ENCODE peak calls at places on chromosomes 4 and X, in ten cellular contexts. One of them, this sample, is unnamed.

GRCh38 chrX:103378990-103379389 is 2.7 kb downstream of the BEX3 start:
- DNase-seq in GM12891: no peak
- DNase-seq in mammary epithelial cell: no peak
- DNase-seq in NCI-H1930: no peak
- DNase-seq in NCI-H82: no peak
- DNase-seq in cerebellum: no peak
- DNase-seq in HTR-8/SVneo: no peak
- DNase-seq in T-helper 2 cell: no peak
- DNase-seq in activated T-helper 1 cell treated with anti-CD3 and anti-CD28 coated beads, Interleukin-2, amount 50 U/mL, for 16 hours: no peak
- DNase-seq in tibial nerve: no peak
- DNase-seq in this sample: no peak

GRCh38 chr4:80189956-80190671 is 7.2 kb upstream of the PRDM8 start:
- DNase-seq in tibial nerve: no peak
- DNase-seq in cerebellum: no peak
- DNase-seq in T-helper 2 cell: no peak
- DNase-seq in GM12891: no peak
- DNase-seq in activated T-helper 1 cell treated with anti-CD3 and anti-CD28 coated beads, Interleukin-2, amount 50 U/mL, for 16 hours: no peak
- DNase-seq in mammary epithelial cell: no peak
- DNase-seq in NCI-H1930: no peak
- DNase-seq in NCI-H82: no peak
- DNase-seq in HTR-8/SVneo: no peak
- DNase-seq in this sample: no peak

GRCh38 chrX:1400731-1401471 is 9.0 kb upstream of the SLC25A6 start:
- DNase-seq in GM12891: no peak
- DNase-seq in NCI-H82: no peak
- DNase-seq in activated T-helper 1 cell treated with anti-CD3 and anti-CD28 coated beads, Interleukin-2, amount 50 U/mL, for 16 hours: no peak
- DNase-seq in mammary epithelial cell: no peak
- DNase-seq in NCI-H1930: no peak
- DNase-seq in HTR-8/SVneo: no peak
- DNase-seq in tibial nerve: no peak
- DNase-seq in T-helper 2 cell: no peak
- DNase-seq in cerebellum: no peak
- DNase-seq in this sample: no peak

GRCh38 chrX:150688911-150689451 is 4.2 kb upstream of the MTMR1 start:
- DNase-seq in GM12891: no peak
- DNase-seq in mammary epithelial cell: peak
- DNase-seq in NCI-H1930: no peak
- DNase-seq in HTR-8/SVneo: no peak
- DNase-seq in activated T-helper 1 cell treated with anti-CD3 and anti-CD28 coated beads, Interleukin-2, amount 50 U/mL, for 16 hours: no peak
- DNase-seq in NCI-H82: no peak
- DNase-seq in cerebellum: no peak
- DNase-seq in tibial nerve: no peak
- DNase-seq in T-helper 2 cell: no peak
- DNase-seq in this sample: no peak

GRCh38 chr4:147853706-147854105 is 121.8 kb downstream of the ARHGAP10 start:
- DNase-seq in NCI-H82: no peak
- DNase-seq in NCI-H1930: no peak
- DNase-seq in GM12891: no peak
- DNase-seq in activated T-helper 1 cell treated with anti-CD3 and anti-CD28 coated beads, Interleukin-2, amount 50 U/mL, for 16 hours: no peak
- DNase-seq in T-helper 2 cell: no peak
- DNase-seq in mammary epithelial cell: no peak
- DNase-seq in cerebellum: no peak
- DNase-seq in tibial nerve: no peak
- DNase-seq in HTR-8/SVneo: no peak
- DNase-seq in this sample: no peak

GRCh38 chr4:182488886-182489285 is 245.7 kb downstream of the TENM3 start:
- DNase-seq in NCI-H82: no peak
- DNase-seq in mammary epithelial cell: no peak
- DNase-seq in cerebellum: no peak
- DNase-seq in tibial nerve: no peak
- DNase-seq in HTR-8/SVneo: no peak
- DNase-seq in T-helper 2 cell: no peak
- DNase-seq in NCI-H1930: no peak
- DNase-seq in GM12891: no peak
- DNase-seq in activated T-helper 1 cell treated with anti-CD3 and anti-CD28 coated beads, Interleukin-2, amount 50 U/mL, for 16 hours: no peak
- DNase-seq in this sample: no peak

GRCh38 chr4:103306870-103307345 is 108.8 kb upstream of the CENPE start:
- DNase-seq in T-helper 2 cell: no peak
- DNase-seq in tibial nerve: no peak
- DNase-seq in HTR-8/SVneo: no peak
- DNase-seq in NCI-H1930: no peak
- DNase-seq in cerebellum: no peak
- DNase-seq in GM12891: no peak
- DNase-seq in mammary epithelial cell: no peak
- DNase-seq in activated T-helper 1 cell treated with anti-CD3 and anti-CD28 coated beads, Interleukin-2, amount 50 U/mL, for 16 hours: no peak
- DNase-seq in NCI-H82: peak
- DNase-seq in this sample: no peak

GRCh38 chr4:131367441-131367840 is 1781.7 kb upstream of the PCDH10 start:
- DNase-seq in T-helper 2 cell: no peak
- DNase-seq in activated T-helper 1 cell treated with anti-CD3 and anti-CD28 coated beads, Interleukin-2, amount 50 U/mL, for 16 hours: no peak
- DNase-seq in HTR-8/SVneo: no peak
- DNase-seq in cerebellum: no peak
- DNase-seq in mammary epithelial cell: no peak
- DNase-seq in GM12891: no peak
- DNase-seq in NCI-H1930: no peak
- DNase-seq in tibial nerve: no peak
- DNase-seq in NCI-H82: no peak
- DNase-seq in this sample: no peak

GRCh38 chr4:114320126-114320525 is 278.5 kb upstream of the UGT8 start:
- DNase-seq in T-helper 2 cell: no peak
- DNase-seq in NCI-H1930: no peak
- DNase-seq in activated T-helper 1 cell treated with anti-CD3 and anti-CD28 coated beads, Interleukin-2, amount 50 U/mL, for 16 hours: no peak
- DNase-seq in GM12891: no peak
- DNase-seq in NCI-H82: no peak
- DNase-seq in cerebellum: no peak
- DNase-seq in mammary epithelial cell: no peak
- DNase-seq in tibial nerve: no peak
- DNase-seq in HTR-8/SVneo: no peak
- DNase-seq in this sample: no peak

GRCh38 chr4:21976166-21976565 is 27.6 kb upstream of the KCNIP4 start:
- DNase-seq in mammary epithelial cell: no peak
- DNase-seq in tibial nerve: no peak
- DNase-seq in NCI-H82: no peak
- DNase-seq in activated T-helper 1 cell treated with anti-CD3 and anti-CD28 coated beads, Interleukin-2, amount 50 U/mL, for 16 hours: no peak
- DNase-seq in HTR-8/SVneo: no peak
- DNase-seq in GM12891: no peak
- DNase-seq in cerebellum: no peak
- DNase-seq in T-helper 2 cell: no peak
- DNase-seq in NCI-H1930: no peak
- DNase-seq in this sample: no peak

GRCh38 chr4:4462970-4463369 is 76.1 kb downstream of the NSG1 start:
- DNase-seq in NCI-H1930: no peak
- DNase-seq in HTR-8/SVneo: no peak
- DNase-seq in cerebellum: no peak
- DNase-seq in activated T-helper 1 cell treated with anti-CD3 and anti-CD28 coated beads, Interleukin-2, amount 50 U/mL, for 16 hours: no peak
- DNase-seq in mammary epithelial cell: no peak
- DNase-seq in GM12891: no peak
- DNase-seq in T-helper 2 cell: no peak
- DNase-seq in tibial nerve: no peak
- DNase-seq in NCI-H82: no peak
- DNase-seq in this sample: no peak

GRCh38 chrX:2572740-2573139 is 72.0 kb upstream of the DHRSX start:
- DNase-seq in mammary epithelial cell: no peak
- DNase-seq in tibial nerve: no peak
- DNase-seq in GM12891: no peak
- DNase-seq in activated T-helper 1 cell treated with anti-CD3 and anti-CD28 coated beads, Interleukin-2, amount 50 U/mL, for 16 hours: no peak
- DNase-seq in NCI-H82: no peak
- DNase-seq in NCI-H1930: no peak
- DNase-seq in T-helper 2 cell: no peak
- DNase-seq in cerebellum: no peak
- DNase-seq in HTR-8/SVneo: no peak
- DNase-seq in this sample: no peak

GRCh38 chr4:35125995-35126712 is 1118.2 kb downstream of the ARAP2 start:
- DNase-seq in T-helper 2 cell: no peak
- DNase-seq in HTR-8/SVneo: no peak
- DNase-seq in GM12891: no peak
- DNase-seq in NCI-H82: peak
- DNase-seq in cerebellum: peak
- DNase-seq in activated T-helper 1 cell treated with anti-CD3 and anti-CD28 coated beads, Interleukin-2, amount 50 U/mL, for 16 hours: no peak
- DNase-seq in NCI-H1930: no peak
- DNase-seq in mammary epithelial cell: no peak
- DNase-seq in tibial nerve: no peak
- DNase-seq in this sample: no peak

GRCh38 chrX:37776283-37776986 is 3.4 kb upstream of the CYBB start:
- DNase-seq in HTR-8/SVneo: no peak
- DNase-seq in mammary epithelial cell: no peak
- DNase-seq in cerebellum: no peak
- DNase-seq in GM12891: no peak
- DNase-seq in activated T-helper 1 cell treated with anti-CD3 and anti-CD28 coated beads, Interleukin-2, amount 50 U/mL, for 16 hours: no peak
- DNase-seq in NCI-H82: no peak
- DNase-seq in NCI-H1930: no peak
- DNase-seq in tibial nerve: no peak
- DNase-seq in T-helper 2 cell: peak
- DNase-seq in this sample: no peak

GRCh38 chr4:86595426-86595805 is 1.3 kb downstream of the PTPN13 start:
- DNase-seq in GM12891: no peak
- DNase-seq in NCI-H82: peak
- DNase-seq in HTR-8/SVneo: no peak
- DNase-seq in cerebellum: no peak
- DNase-seq in activated T-helper 1 cell treated with anti-CD3 and anti-CD28 coated beads, Interleukin-2, amount 50 U/mL, for 16 hours: no peak
- DNase-seq in T-helper 2 cell: peak
- DNase-seq in tibial nerve: no peak
- DNase-seq in mammary epithelial cell: peak
- DNase-seq in NCI-H1930: no peak
- DNase-seq in this sample: no peak

GRCh38 chrX:43357741-43358140 is 298.4 kb upstream of the MAOA start:
- DNase-seq in NCI-H1930: no peak
- DNase-seq in NCI-H82: no peak
- DNase-seq in cerebellum: no peak
- DNase-seq in GM12891: no peak
- DNase-seq in tibial nerve: no peak
- DNase-seq in activated T-helper 1 cell treated with anti-CD3 and anti-CD28 coated beads, Interleukin-2, amount 50 U/mL, for 16 hours: no peak
- DNase-seq in T-helper 2 cell: no peak
- DNase-seq in HTR-8/SVneo: no peak
- DNase-seq in mammary epithelial cell: no peak
- DNase-seq in this sample: no peak

GRCh38 chr4:87304659-87305277 is 17.9 kb downstream of the HSD17B13 start:
- DNase-seq in T-helper 2 cell: peak
- DNase-seq in NCI-H1930: no peak
- DNase-seq in NCI-H82: no peak
- DNase-seq in tibial nerve: no peak
- DNase-seq in HTR-8/SVneo: peak
- DNase-seq in activated T-helper 1 cell treated with anti-CD3 and anti-CD28 coated beads, Interleukin-2, amount 50 U/mL, for 16 hours: no peak
- DNase-seq in GM12891: no peak
- DNase-seq in mammary epithelial cell: peak
- DNase-seq in cerebellum: no peak
- DNase-seq in this sample: no peak

GRCh38 chr4:6834867-6835266 is 52.3 kb downstream of the KIAA0232 start:
- DNase-seq in GM12891: no peak
- DNase-seq in NCI-H82: no peak
- DNase-seq in tibial nerve: no peak
- DNase-seq in activated T-helper 1 cell treated with anti-CD3 and anti-CD28 coated beads, Interleukin-2, amount 50 U/mL, for 16 hours: no peak
- DNase-seq in NCI-H1930: no peak
- DNase-seq in HTR-8/SVneo: peak
- DNase-seq in T-helper 2 cell: no peak
- DNase-seq in cerebellum: no peak
- DNase-seq in mammary epithelial cell: peak
- DNase-seq in this sample: no peak

GRCh38 chrX:53300157-53300556 is 18.8 kb upstream of the IQSEC2 start:
- DNase-seq in tibial nerve: no peak
- DNase-seq in NCI-H82: no peak
- DNase-seq in NCI-H1930: no peak
- DNase-seq in T-helper 2 cell: no peak
- DNase-seq in HTR-8/SVneo: no peak
- DNase-seq in activated T-helper 1 cell treated with anti-CD3 and anti-CD28 coated beads, Interleukin-2, amount 50 U/mL, for 16 hours: no peak
- DNase-seq in GM12891: no peak
- DNase-seq in cerebellum: no peak
- DNase-seq in mammary epithelial cell: no peak
- DNase-seq in this sample: no peak

GRCh38 chrX:129522184-129523059 is 868 bp downstream of the SMARCA1 start:
- DNase-seq in tibial nerve: peak
- DNase-seq in cerebellum: peak
- DNase-seq in GM12891: peak
- DNase-seq in mammary epithelial cell: peak
- DNase-seq in NCI-H82: peak
- DNase-seq in T-helper 2 cell: no peak
- DNase-seq in activated T-helper 1 cell treated with anti-CD3 and anti-CD28 coated beads, Interleukin-2, amount 50 U/mL, for 16 hours: no peak
- DNase-seq in NCI-H1930: peak
- DNase-seq in HTR-8/SVneo: peak
- DNase-seq in this sample: no peak

GRCh38 chr4:76283900-76284299 is 22.6 kb upstream of the STBD1 start:
- DNase-seq in HTR-8/SVneo: no peak
- DNase-seq in mammary epithelial cell: peak
- DNase-seq in tibial nerve: no peak
- DNase-seq in GM12891: no peak
- DNase-seq in NCI-H1930: no peak
- DNase-seq in cerebellum: no peak
- DNase-seq in activated T-helper 1 cell treated with anti-CD3 and anti-CD28 coated beads, Interleukin-2, amount 50 U/mL, for 16 hours: no peak
- DNase-seq in NCI-H82: no peak
- DNase-seq in T-helper 2 cell: no peak
- DNase-seq in this sample: no peak

GRCh38 chr4:109990307-109991257 is 77.9 kb downstream of the EGF start:
- DNase-seq in tibial nerve: no peak
- DNase-seq in NCI-H1930: no peak
- DNase-seq in HTR-8/SVneo: no peak
- DNase-seq in cerebellum: no peak
- DNase-seq in activated T-helper 1 cell treated with anti-CD3 and anti-CD28 coated beads, Interleukin-2, amount 50 U/mL, for 16 hours: no peak
- DNase-seq in GM12891: peak
- DNase-seq in NCI-H82: no peak
- DNase-seq in T-helper 2 cell: no peak
- DNase-seq in mammary epithelial cell: no peak
- DNase-seq in this sample: no peak

GRCh38 chrX:33128048-33128805 is 83.1 kb downstream of the DMD start:
- DNase-seq in cerebellum: no peak
- DNase-seq in NCI-H82: peak
- DNase-seq in activated T-helper 1 cell treated with anti-CD3 and anti-CD28 coated beads, Interleukin-2, amount 50 U/mL, for 16 hours: no peak
- DNase-seq in GM12891: no peak
- DNase-seq in HTR-8/SVneo: no peak
- DNase-seq in tibial nerve: no peak
- DNase-seq in T-helper 2 cell: no peak
- DNase-seq in mammary epithelial cell: no peak
- DNase-seq in NCI-H1930: no peak
- DNase-seq in this sample: no peak

GRCh38 chr4:1401409-1402020 is 4.7 kb downstream of the NKX1-1 start:
- DNase-seq in NCI-H1930: no peak
- DNase-seq in activated T-helper 1 cell treated with anti-CD3 and anti-CD28 coated beads, Interleukin-2, amount 50 U/mL, for 16 hours: no peak
- DNase-seq in NCI-H82: no peak
- DNase-seq in tibial nerve: no peak
- DNase-seq in cerebellum: no peak
- DNase-seq in HTR-8/SVneo: no peak
- DNase-seq in GM12891: peak
- DNase-seq in mammary epithelial cell: no peak
- DNase-seq in T-helper 2 cell: no peak
- DNase-seq in this sample: no peak

This sample was measured in activated T-helper 9 cell treated with anti-CD3 and anti-CD28 coated beads, Interleukin-2, amount 50 U/mL, for 16 hours.